ENCODE peak calls at places on chromosome 19, in ten cellular contexts. A, M, I, P, J, Y, L, E, F and N are unnamed samples.

GRCh38 chr19:14333101-14333871 is 48.0 kb upstream of the ADGRE5 start:
- DNase-seq in A (peak; percentile 59), M (no peak), I (peak; percentile 56), P (no peak), J (no peak), Y (no peak), L (no peak), E (no peak), F (no peak), N (peak; percentile 51)

GRCh38 chr19:19420570-19421301 is 15.3 kb downstream of the GATAD2A start:
- DNase-seq in A (no peak), M (no peak), I (peak; percentile 54), P (no peak), J (no peak), Y (no peak), L (no peak), E (no peak), F (no peak), N (no peak)

GRCh38 chr19:35755550-35756371 is 1.1 kb downstream of the HSPB6 start:
- DNase-seq in A (peak; percentile 73), M (peak; percentile 80), I (no peak), P (peak; percentile 57), J (peak; percentile 45), Y (no peak), L (peak; percentile 83), E (peak; percentile 55), F (no peak), N (peak; percentile 70)

GRCh38 chr19:38144667-38145066 is 79.4 kb downstream of the DPF1 start:
- DNase-seq in A (no peak), M (no peak), I (no peak), P (no peak), J (no peak), Y (no peak), L (no peak), E (no peak), F (no peak), N (no peak)

GRCh38 chr19:58372311-58373133 is 8.3 kb downstream of the ZNF837 start:
- DNase-seq in A (no peak), M (no peak), I (peak; percentile 35), P (no peak), J (no peak), Y (no peak), L (peak; percentile 52), E (no peak), F (no peak), N (no peak)

GRCh38 chr19:36054733-36055686 is at the start of gene WDR62:
- DNase-seq in A (peak; percentile 94), M (peak; percentile 93), I (peak; percentile 84), P (peak; percentile 93), J (peak; percentile 92), Y (peak; percentile 89), L (peak; percentile 96), E (no peak), F (peak; percentile 94), N (peak; percentile 97)

GRCh38 chr19:4449022-4449825 is 8.4 kb downstream of the UBXN6 start:
- DNase-seq in A (no peak), M (no peak), I (no peak), P (peak; percentile 86), J (no peak), Y (no peak), L (no peak), E (no peak), F (no peak), N (no peak)

GRCh38 chr19:17255150-17255621 is 9.4 kb downstream of the USHBP1 start:
- DNase-seq in A (no peak), M (no peak), I (peak; percentile 34), P (peak; percentile 64), J (no peak), Y (no peak), L (no peak), E (no peak), F (no peak), N (peak; percentile 25)

GRCh38 chr19:35549174-35549788 is 3.9 kb downstream of the TMEM147 start:
- DNase-seq in A (peak; percentile 68), M (no peak), I (peak; percentile 65), P (peak; percentile 78), J (peak; percentile 54), Y (no peak), L (no peak), E (peak; percentile 56), F (peak; percentile 55), N (peak; percentile 88)

GRCh38 chr19:661427-662196 is 1.4 kb downstream of the RNF126 start:
- DNase-seq in A (peak; percentile 72), M (no peak), I (no peak), P (no peak), J (peak; percentile 61), Y (no peak), L (peak; percentile 90), E (no peak), F (peak; percentile 87), N (peak; percentile 56)

GRCh38 chr19:49554701-49555181 is 25.6 kb downstream of the NOSIP start:
- DNase-seq in A (no peak), M (no peak), I (no peak), P (peak; percentile 58), J (peak; percentile 50), Y (no peak), L (peak; percentile 85), E (no peak), F (no peak), N (no peak)

GRCh38 chr19:32483574-32483973 is 78.0 kb downstream of the DPY19L3 start:
- DNase-seq in A (no peak), M (no peak), I (no peak), P (no peak), J (no peak), Y (no peak), L (no peak), E (no peak), F (no peak), N (no peak)

GRCh38 chr19:17125052-17125727 is 49.6 kb downstream of the MYO9B start:
- DNase-seq in A (no peak), M (no peak), I (no peak), P (no peak), J (peak; percentile 28), Y (no peak), L (no peak), E (peak; percentile 34), F (peak; percentile 14), N (no peak)

GRCh38 chr19:30719189-30719990 is 347.2 kb downstream of the ZNF536 start:
- DNase-seq in A (peak; percentile 44), M (no peak), I (no peak), P (peak; percentile 80), J (no peak), Y (no peak), L (peak; percentile 83), E (no peak), F (peak; percentile 14), N (peak; percentile 74)

GRCh38 chr19:16589917-16590316 is 17.7 kb upstream of the SLC35E1 start:
- DNase-seq in A (no peak), M (no peak), I (no peak), P (no peak), J (no peak), Y (no peak), L (no peak), E (no peak), F (no peak), N (no peak)

GRCh38 chr19:18002347-18002850 is 5.6 kb upstream of the ARRDC2 start:
- DNase-seq in A (no peak), M (no peak), I (no peak), P (no peak), J (no peak), Y (no peak), L (peak; percentile 89), E (no peak), F (no peak), N (no peak)

GRCh38 chr19:10685210-10685609 is 16.0 kb upstream of the QTRT1 start:
- DNase-seq in A (no peak), M (no peak), I (no peak), P (no peak), J (no peak), Y (no peak), L (no peak), E (no peak), F (no peak), N (no peak)
- H3K36me3 ChIP-seq in A (peaks cover 50% of the 10 kb centered on the region), M (peaks cover 37% of the 10 kb centered on the region), I (peaks cover 96% of the 10 kb centered on the region), P (peaks cover 66% of the 10 kb centered on the region), J (peaks cover 94% of the 10 kb centered on the region), Y (peaks cover 61% of the 10 kb centered on the region), L (peaks cover 98% of the 10 kb centered on the region), E (peaks cover 91% of the 10 kb centered on the region), F (peaks cover 38% of the 10 kb centered on the region), N (no peaks in the 10 kb centered on the region)

DNA sequence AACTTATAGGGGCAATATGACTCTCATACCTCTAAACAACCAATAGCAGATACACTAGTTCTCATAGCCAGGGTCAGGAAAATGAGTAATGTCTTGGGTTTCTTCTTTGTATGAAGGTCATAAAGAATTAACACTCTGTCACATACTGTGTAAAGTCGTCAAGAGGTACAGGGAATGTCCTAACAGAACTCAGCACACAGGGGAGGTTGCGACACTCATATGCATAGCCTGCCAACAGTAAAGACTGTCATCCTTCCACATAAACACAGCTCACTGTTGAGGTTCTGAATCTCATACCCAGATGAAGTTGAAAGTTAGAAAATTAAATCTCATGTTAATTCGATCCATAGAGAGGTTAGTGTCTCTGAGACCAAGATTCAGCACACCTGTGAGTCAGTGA is 34.2 kb upstream of the ZNF254 start:
- DNase-seq in A (no peak), M (no peak), I (no peak), P (no peak), J (no peak), Y (no peak), L (no peak), E (peak; percentile 59), F (no peak), N (no peak)
- H3K36me3 ChIP-seq in A (peaks cover 10% of the 10 kb centered on the region), M (no peaks in the 10 kb centered on the region), I (peaks cover 77% of the 10 kb centered on the region), P (peaks cover 29% of the 10 kb centered on the region), J (peaks cover 60% of the 10 kb centered on the region), Y (peaks cover 4% of the 10 kb centered on the region), L (peaks cover 75% of the 10 kb centered on the region), E (peaks cover 54% of the 10 kb centered on the region), F (no peaks in the 10 kb centered on the region), N (no peaks in the 10 kb centered on the region)

GRCh38 chr19:51043497-51043896 is 8.7 kb upstream of the KLK12 start:
- DNase-seq in A (no peak), M (no peak), I (no peak), P (no peak), J (no peak), Y (no peak), L (no peak), E (no peak), F (no peak), N (no peak)
- H3K36me3 ChIP-seq in A (no peaks in the 10 kb centered on the region), M (no peaks in the 10 kb centered on the region), I (no peaks in the 10 kb centered on the region), P (no peaks in the 10 kb centered on the region), J (no peaks in the 10 kb centered on the region), Y (no peaks in the 10 kb centered on the region), L (no peaks in the 10 kb centered on the region), E (no peaks in the 10 kb centered on the region), F (no peaks in the 10 kb centered on the region), N (no peaks in the 10 kb centered on the region)

DNA sequence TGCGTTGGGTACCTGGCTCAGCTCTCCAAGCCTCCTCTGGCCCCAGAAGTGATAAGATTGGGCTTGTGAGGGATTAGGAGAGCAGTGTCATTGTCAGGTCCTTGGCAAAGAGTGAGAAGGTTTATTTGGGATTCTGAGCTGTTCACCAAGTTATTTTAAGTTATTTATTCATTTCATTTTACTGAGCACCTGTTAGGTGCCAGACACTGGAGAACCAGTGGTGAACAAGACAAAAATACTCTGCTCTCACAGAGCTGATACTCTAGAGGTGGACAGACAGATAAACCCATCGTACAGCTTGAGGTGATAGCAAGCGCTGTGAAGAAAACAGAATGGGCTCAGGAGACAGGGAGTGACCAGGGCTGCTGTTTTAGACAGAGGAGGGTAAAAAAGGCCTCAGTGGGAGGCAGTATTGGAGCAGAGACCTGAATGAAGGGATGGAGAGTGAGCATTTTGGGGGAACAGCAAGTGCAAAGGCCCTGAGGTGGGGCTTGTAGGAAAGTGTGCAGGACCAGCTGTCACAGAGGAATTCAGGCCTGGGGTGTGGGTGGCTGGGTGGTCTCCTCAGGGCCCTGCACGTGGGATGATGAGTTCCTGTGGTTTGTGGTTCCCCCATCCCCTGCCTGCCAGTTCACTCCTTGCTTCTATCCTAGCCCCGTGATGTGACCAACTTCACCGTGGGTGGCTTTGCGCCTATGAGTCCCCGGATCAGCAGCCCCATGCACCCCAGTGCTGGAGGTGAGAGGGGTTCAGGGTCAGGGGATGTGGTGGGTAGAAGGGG is 8.7 kb upstream of the TIMM50 start:
- DNase-seq in A (no peak), M (no peak), I (no peak), P (no peak), J (no peak), Y (no peak), L (no peak), E (no peak), F (no peak), N (no peak)
- H3K36me3 ChIP-seq in A (peaks cover 15% of the 10 kb centered on the region), M (peaks cover 23% of the 10 kb centered on the region), I (peaks cover 34% of the 10 kb centered on the region), P (peaks cover 70% of the 10 kb centered on the region), J (peaks cover 88% of the 10 kb centered on the region), Y (peaks cover 61% of the 10 kb centered on the region), L (peaks cover 91% of the 10 kb centered on the region), E (peaks cover 91% of the 10 kb centered on the region), F (peaks cover 10% of the 10 kb centered on the region), N (no peaks in the 10 kb centered on the region)